ENCODE peak calls at places on chromosome 19, in seven cellular contexts. Z is Peyer's patch, T is heart right ventricle, S is fibroblast of the conjunctiva, Q is substantia nigra, P is RPMI7951, D is GM12865. R is an unnamed sample.

GRCh38 chr19:4365341-4365740 is 22.0 kb downstream of the MPND start:
- DNase-seq in Z (no peak), T (no peak), S (no peak), Q (no peak), P (no peak), D (no peak), R (no peak)

GRCh38 chr19:55447421-55448174 is 4.5 kb upstream of the SHISA7 start:
- DNase-seq in Z (no peak), T (no peak), S (no peak), Q (peak; percentile 82), P (peak; percentile 87), D (no peak), R (no peak)

GRCh38 chr19:11538232-11539036 is at the start of gene CNN1:
- DNase-seq in Z (no peak), T (peak; percentile 52), S (peak; percentile 37), Q (no peak), P (no peak), D (no peak), R (no peak)

GRCh38 chr19:19546751-19547162 is 8.7 kb downstream of the CILP2 start:
- DNase-seq in Z (no peak), T (peak; percentile 57), S (no peak), Q (no peak), P (no peak), D (no peak), R (no peak)

GRCh38 chr19:18119243-18120105 is 21.9 kb downstream of the MAST3 start:
- DNase-seq in Z (peak; percentile 76), T (no peak), S (no peak), Q (no peak), P (no peak), D (peak; percentile 61), R (peak; percentile 69)

GRCh38 chr19:3046621-3047306 is 15.5 kb downstream of the TLE5 start:
- DNase-seq in Z (no peak), T (peak; percentile 47), S (no peak), Q (no peak), P (no peak), D (no peak), R (no peak)

GRCh38 chr19:23273594-23274412 is 23.6 kb upstream of the ZNF724 start:
- DNase-seq in Z (peak; percentile 97), T (peak; percentile 91), S (peak; percentile 71), Q (peak; percentile 80), P (peak; percentile 90), D (peak; percentile 94), R (peak; percentile 93)

GRCh38 chr19:21238670-21239069 is 90.5 kb downstream of the ZNF708 start:
- DNase-seq in Z (no peak), T (no peak), S (no peak), Q (no peak), P (no peak), D (no peak), R (no peak)

GRCh38 chr19:5967571-5967970 is 10.4 kb downstream of the RANBP3 start:
- DNase-seq in Z (no peak), T (no peak), S (no peak), Q (no peak), P (no peak), D (no peak), R (no peak)

GRCh38 chr19:17246681-17247425 is 1.1 kb upstream of the NR2F6 start:
- DNase-seq in Z (no peak), T (peak; percentile 50), S (no peak), Q (no peak), P (no peak), D (no peak), R (no peak)

GRCh38 chr19:1241417-1242095 is at the start of gene ATP5F1D:
- DNase-seq in Z (peak; percentile 91), T (peak; percentile 96), S (peak; percentile 90), Q (peak; percentile 91), P (peak; percentile 95), D (peak; percentile 97), R (peak; percentile 98)

GRCh38 chr19:32649751-32650150 is 25.2 kb downstream of the ANKRD27 start:
- DNase-seq in Z (no peak), T (peak; percentile 71), S (no peak), Q (no peak), P (no peak), D (no peak), R (no peak)

GRCh38 chr19:6873708-6874431 is 13.5 kb upstream of the ADGRE1 start:
- DNase-seq in Z (no peak), T (no peak), S (no peak), Q (no peak), P (no peak), D (no peak), R (no peak)

GRCh38 chr19:31340059-31341025 is 8.9 kb downstream of the TSHZ3 start:
- DNase-seq in Z (no peak), T (no peak), S (peak; percentile 54), Q (no peak), P (peak; percentile 76), D (no peak), R (no peak)